ENCODE peak calls at places on chromosome 1, in nine cellular contexts. One of them, this sample, is unnamed.

GRCh38 chr1:40264354-40264781 is 6.3 kb downstream of the ZMPSTE24 start:
- DNase-seq in mucosa of descending colon: no peak
- DNase-seq in tibial nerve: no peak
- DNase-seq in heart left ventricle: no peak
- DNase-seq in uterus: no peak
- DNase-seq in H9: no peak
- DNase-seq in neuronal stem cell: no peak
- DNase-seq in NT2/D1: no peak
- DNase-seq in endothelial cell of umbilical vein: no peak
- DNase-seq in this sample: no peak

GRCh38 chr1:183635112-183635605 is 424 bp downstream of the ARPC5 start:
- DNase-seq in mucosa of descending colon: peak; percentile 79
- DNase-seq in tibial nerve: no peak
- DNase-seq in heart left ventricle: peak; percentile 78
- DNase-seq in uterus: no peak
- DNase-seq in H9: no peak
- DNase-seq in neuronal stem cell: no peak
- DNase-seq in NT2/D1: no peak
- DNase-seq in endothelial cell of umbilical vein: no peak
- DNase-seq in this sample: peak; percentile 27

GRCh38 chr1:67978988-67979516 is 71.4 kb downstream of the DIRAS3 start:
- DNase-seq in mucosa of descending colon: no peak
- DNase-seq in tibial nerve: no peak
- DNase-seq in heart left ventricle: no peak
- DNase-seq in uterus: no peak
- DNase-seq in H9: no peak
- DNase-seq in neuronal stem cell: no peak
- DNase-seq in NT2/D1: no peak
- DNase-seq in endothelial cell of umbilical vein: peak; percentile 10
- DNase-seq in this sample: no peak

GRCh38 chr1:99004270-99005141 is at the start of gene PLPPR5:
- DNase-seq in mucosa of descending colon: peak; percentile 37
- DNase-seq in tibial nerve: no peak
- DNase-seq in heart left ventricle: peak; percentile 48
- DNase-seq in uterus: no peak
- DNase-seq in H9: peak; percentile 61
- DNase-seq in neuronal stem cell: peak; percentile 23
- DNase-seq in NT2/D1: no peak
- DNase-seq in endothelial cell of umbilical vein: peak; percentile 12
- DNase-seq in this sample: no peak

GRCh38 chr1:225811622-225812487 is 1.9 kb downstream of the EPHX1 start:
- DNase-seq in mucosa of descending colon: no peak
- DNase-seq in tibial nerve: no peak
- DNase-seq in heart left ventricle: no peak
- DNase-seq in uterus: no peak
- DNase-seq in H9: peak; percentile 62
- DNase-seq in neuronal stem cell: no peak
- DNase-seq in NT2/D1: no peak
- DNase-seq in endothelial cell of umbilical vein: no peak
- DNase-seq in this sample: no peak

GRCh38 chr1:35544976-35545375 is 12.2 kb downstream of the KIAA0319L start:
- DNase-seq in mucosa of descending colon: no peak
- DNase-seq in tibial nerve: no peak
- DNase-seq in heart left ventricle: no peak
- DNase-seq in uterus: no peak
- DNase-seq in H9: peak; percentile 76
- DNase-seq in neuronal stem cell: no peak
- DNase-seq in NT2/D1: peak; percentile 66
- DNase-seq in endothelial cell of umbilical vein: no peak
- DNase-seq in this sample: peak; percentile 32

GRCh38 chr1:153818876-153819275 is 43.7 kb downstream of the SLC27A3 start:
- DNase-seq in mucosa of descending colon: no peak
- DNase-seq in tibial nerve: no peak
- DNase-seq in heart left ventricle: no peak
- DNase-seq in uterus: no peak
- DNase-seq in H9: no peak
- DNase-seq in neuronal stem cell: no peak
- DNase-seq in NT2/D1: no peak
- DNase-seq in endothelial cell of umbilical vein: no peak
- DNase-seq in this sample: no peak

GRCh38 chr1:7389201-7389785 is 381.8 kb upstream of the VAMP3 start:
- DNase-seq in mucosa of descending colon: no peak
- DNase-seq in tibial nerve: no peak
- DNase-seq in heart left ventricle: no peak
- DNase-seq in uterus: no peak
- DNase-seq in H9: peak; percentile 25
- DNase-seq in neuronal stem cell: no peak
- DNase-seq in NT2/D1: no peak
- DNase-seq in endothelial cell of umbilical vein: peak; percentile 30
- DNase-seq in this sample: no peak

GRCh38 chr1:204443260-204443619 is 31.6 kb upstream of the PPP1R15B start:
- DNase-seq in mucosa of descending colon: no peak
- DNase-seq in tibial nerve: no peak
- DNase-seq in heart left ventricle: no peak
- DNase-seq in uterus: no peak
- DNase-seq in H9: no peak
- DNase-seq in neuronal stem cell: no peak
- DNase-seq in NT2/D1: no peak
- DNase-seq in endothelial cell of umbilical vein: no peak
- DNase-seq in this sample: no peak

DNA sequence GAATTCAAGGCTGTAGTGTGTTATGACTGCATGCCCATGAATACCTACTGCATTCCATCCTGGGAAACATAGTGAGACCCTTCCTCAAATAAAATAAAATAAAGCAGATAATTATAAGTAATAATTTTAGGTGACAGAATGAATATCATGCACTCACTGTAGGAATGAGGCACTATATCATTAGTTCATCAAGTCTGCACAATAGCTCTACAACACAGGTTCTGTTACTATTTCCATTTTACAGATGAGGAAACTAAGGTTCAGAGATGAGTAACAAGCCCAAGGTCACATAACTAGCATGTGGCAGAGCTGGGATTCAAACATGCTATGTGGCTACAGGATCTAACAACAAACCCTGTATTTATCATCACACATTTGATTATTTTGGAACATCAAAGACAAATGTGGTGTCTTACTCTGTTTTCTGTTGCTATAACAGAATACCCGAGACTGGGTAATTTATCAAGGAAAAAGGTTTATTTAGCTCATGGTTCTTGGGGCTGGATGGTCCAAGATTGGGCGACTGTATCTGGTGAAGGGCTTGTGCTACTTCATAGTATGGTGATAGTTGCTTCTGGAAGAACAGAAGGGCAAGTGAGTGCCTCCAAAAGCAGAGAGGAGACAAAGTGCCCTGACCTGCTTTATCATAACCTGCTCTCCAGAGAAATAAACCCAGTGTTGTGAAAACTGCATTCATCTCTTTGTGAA is 4.8 kb upstream of the ZNF691 start:
- DNase-seq in mucosa of descending colon: no peak
- DNase-seq in tibial nerve: no peak
- DNase-seq in heart left ventricle: no peak
- DNase-seq in uterus: no peak
- DNase-seq in H9: no peak
- DNase-seq in neuronal stem cell: no peak
- DNase-seq in NT2/D1: no peak
- DNase-seq in endothelial cell of umbilical vein: no peak
- DNase-seq in this sample: no peak
- H3K4me1 ChIP-seq in mucosa of descending colon: no peaks in the 10 kb centered on the region
- H3K4me1 ChIP-seq in tibial nerve: no peaks in the 10 kb centered on the region
- H3K4me1 ChIP-seq in heart left ventricle: peaks cover 7% of the 10 kb centered on the region
- H3K4me1 ChIP-seq in uterus: no peaks in the 10 kb centered on the region
- H3K4me1 ChIP-seq in H9: no peaks in the 10 kb centered on the region
- H3K4me1 ChIP-seq in neuronal stem cell: no peaks in the 10 kb centered on the region
- H3K4me1 ChIP-seq in NT2/D1: no peaks in the 10 kb centered on the region
- H3K4me1 ChIP-seq in endothelial cell of umbilical vein: peaks cover 6% of the 10 kb centered on the region
- H3K4me1 ChIP-seq in this sample: peaks cover 11% of the 10 kb centered on the region

GRCh38 chr1:18481190-18481920 is 625 bp downstream of the KLHDC7A start:
- DNase-seq in mucosa of descending colon: peak; percentile 58
- DNase-seq in tibial nerve: no peak
- DNase-seq in heart left ventricle: no peak
- DNase-seq in uterus: no peak
- DNase-seq in H9: peak; percentile 48
- DNase-seq in neuronal stem cell: no peak
- DNase-seq in NT2/D1: no peak
- DNase-seq in endothelial cell of umbilical vein: no peak
- DNase-seq in this sample: no peak

GRCh38 chr1:18481921-18482701 is 1.4 kb downstream of the KLHDC7A start:
- DNase-seq in mucosa of descending colon: no peak
- DNase-seq in tibial nerve: no peak
- DNase-seq in heart left ventricle: no peak
- DNase-seq in uterus: no peak
- DNase-seq in H9: no peak
- DNase-seq in neuronal stem cell: no peak
- DNase-seq in NT2/D1: no peak
- DNase-seq in endothelial cell of umbilical vein: no peak
- DNase-seq in this sample: no peak

GRCh38 chr1:18479484-18479883 is 1.2 kb upstream of the KLHDC7A start:
- DNase-seq in mucosa of descending colon: no peak
- DNase-seq in tibial nerve: no peak
- DNase-seq in heart left ventricle: no peak
- DNase-seq in uterus: no peak
- DNase-seq in H9: no peak
- DNase-seq in neuronal stem cell: no peak
- DNase-seq in NT2/D1: no peak
- DNase-seq in endothelial cell of umbilical vein: no peak
- DNase-seq in this sample: no peak

GRCh38 chr1:18482721-18483425 is 2.1 kb downstream of the KLHDC7A start:
- DNase-seq in mucosa of descending colon: no peak
- DNase-seq in tibial nerve: no peak
- DNase-seq in heart left ventricle: no peak
- DNase-seq in uterus: no peak
- DNase-seq in H9: no peak
- DNase-seq in neuronal stem cell: no peak
- DNase-seq in NT2/D1: no peak
- DNase-seq in endothelial cell of umbilical vein: no peak
- DNase-seq in this sample: no peak

DNA sequence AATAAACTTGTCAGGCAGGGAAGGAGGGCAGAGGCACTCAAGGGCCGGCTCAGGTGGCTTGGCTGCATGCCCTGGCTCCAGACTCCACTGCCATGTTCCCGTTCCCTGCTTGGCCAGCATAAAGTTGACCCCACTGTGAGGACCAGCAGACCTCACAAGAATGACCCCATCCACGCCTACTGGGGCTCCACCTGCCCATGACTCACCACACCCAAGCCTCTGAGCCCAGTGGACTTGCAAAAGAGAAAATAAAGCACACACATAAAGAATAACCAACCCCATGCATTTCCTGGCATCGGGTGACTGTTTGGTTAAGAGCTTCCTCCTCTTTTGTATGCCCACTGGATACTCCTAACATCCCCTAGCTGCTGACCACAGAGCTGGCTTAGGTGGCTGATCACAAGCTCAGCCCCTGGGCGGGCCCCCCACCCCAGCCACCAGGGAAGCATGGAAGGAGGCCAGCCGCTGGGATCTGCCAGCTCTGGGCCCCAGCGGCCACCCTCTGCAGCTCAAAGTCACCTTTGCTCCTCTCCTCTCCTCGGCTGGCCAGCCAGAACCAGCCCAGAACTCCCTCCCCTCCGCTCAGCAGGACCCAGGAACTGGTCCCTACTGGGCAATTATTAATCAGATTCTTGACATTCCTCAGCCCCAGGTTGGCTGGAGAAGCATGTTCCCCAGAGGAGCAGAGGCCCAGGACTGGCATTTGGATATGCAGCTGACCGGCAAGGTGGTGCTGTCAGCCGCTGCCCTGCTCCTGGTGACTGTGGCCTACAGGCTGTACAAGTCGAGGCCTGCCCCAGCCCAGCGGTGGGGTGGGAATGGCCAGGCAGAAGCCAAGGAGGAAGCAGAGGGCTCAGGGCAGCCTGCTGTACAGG is at the start of gene KLHDC7A:
- DNase-seq in mucosa of descending colon: peak; percentile 73
- DNase-seq in tibial nerve: no peak
- DNase-seq in heart left ventricle: no peak
- DNase-seq in uterus: no peak
- DNase-seq in H9: peak; percentile 93
- DNase-seq in neuronal stem cell: peak; percentile 21
- DNase-seq in NT2/D1: peak; percentile 68
- DNase-seq in endothelial cell of umbilical vein: no peak
- DNase-seq in this sample: no peak
- H3K4me1 ChIP-seq in mucosa of descending colon: no peaks in the 10 kb centered on the region
- H3K4me1 ChIP-seq in tibial nerve: no peaks in the 10 kb centered on the region
- H3K4me1 ChIP-seq in heart left ventricle: no peaks in the 10 kb centered on the region
- H3K4me1 ChIP-seq in uterus: no peaks in the 10 kb centered on the region
- H3K4me1 ChIP-seq in H9: peaks cover 15% of the 10 kb centered on the region
- H3K4me1 ChIP-seq in neuronal stem cell: peaks cover 2% of the 10 kb centered on the region
- H3K4me1 ChIP-seq in NT2/D1: peaks cover 18% of the 10 kb centered on the region
- H3K4me1 ChIP-seq in endothelial cell of umbilical vein: no peaks in the 10 kb centered on the region
- H3K4me1 ChIP-seq in this sample: no peaks in the 10 kb centered on the region

DNA sequence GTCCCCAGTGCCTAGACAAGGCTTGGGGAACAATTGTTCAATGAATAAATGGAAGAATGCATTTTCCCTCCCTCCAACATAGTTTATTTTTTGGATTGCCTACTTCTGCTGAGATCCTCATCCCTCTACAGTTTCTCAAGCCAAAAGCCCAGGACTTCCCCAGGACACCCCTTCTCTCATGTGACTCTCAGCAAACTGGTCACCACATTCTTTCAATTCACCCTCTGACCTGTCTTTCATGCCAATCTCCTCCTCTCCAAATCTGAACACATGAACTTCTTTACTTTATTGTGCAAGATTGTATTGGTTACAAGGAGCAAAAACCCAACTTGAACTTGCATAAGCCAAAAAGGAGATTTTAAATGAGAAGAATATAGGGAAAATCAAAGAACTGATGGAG is 103.2 kb upstream of the JUN start:
- DNase-seq in mucosa of descending colon: no peak
- DNase-seq in tibial nerve: no peak
- DNase-seq in heart left ventricle: no peak
- DNase-seq in uterus: no peak
- DNase-seq in H9: no peak
- DNase-seq in neuronal stem cell: no peak
- DNase-seq in NT2/D1: no peak
- DNase-seq in endothelial cell of umbilical vein: no peak
- DNase-seq in this sample: no peak
- H3K4me1 ChIP-seq in mucosa of descending colon: peaks cover 37% of the 10 kb centered on the region
- H3K4me1 ChIP-seq in tibial nerve: no peaks in the 10 kb centered on the region
- H3K4me1 ChIP-seq in heart left ventricle: peaks cover 50% of the 10 kb centered on the region
- H3K4me1 ChIP-seq in uterus: no peaks in the 10 kb centered on the region
- H3K4me1 ChIP-seq in H9: peaks cover 2% of the 10 kb centered on the region
- H3K4me1 ChIP-seq in neuronal stem cell: peaks cover 2% of the 10 kb centered on the region
- H3K4me1 ChIP-seq in NT2/D1: peaks cover 3% of the 10 kb centered on the region
- H3K4me1 ChIP-seq in endothelial cell of umbilical vein: peaks cover 44% of the 10 kb centered on the region
- H3K4me1 ChIP-seq in this sample: no peaks in the 10 kb centered on the region

DNA sequence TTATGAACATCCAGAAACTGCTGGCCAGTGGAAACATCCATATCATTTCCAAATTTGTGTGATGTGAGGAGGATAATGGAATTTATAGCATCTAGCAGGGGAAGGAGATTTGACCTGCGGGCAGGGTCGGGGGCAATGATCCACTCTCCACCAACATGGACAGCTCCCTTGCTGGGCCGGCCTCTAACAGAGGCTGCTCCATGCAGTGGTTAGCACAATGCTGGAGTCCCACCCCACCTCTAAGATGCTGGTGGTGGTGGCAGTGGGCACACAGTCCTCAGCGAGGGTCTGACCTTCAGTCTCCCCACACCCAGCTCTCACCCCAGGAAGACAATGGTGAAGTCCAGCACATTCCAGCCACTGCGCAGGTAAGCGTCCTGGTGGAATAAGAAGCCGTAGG is 18.7 kb downstream of the CACNA1S start:
- DNase-seq in mucosa of descending colon: no peak
- DNase-seq in tibial nerve: no peak
- DNase-seq in heart left ventricle: no peak
- DNase-seq in uterus: no peak
- DNase-seq in H9: no peak
- DNase-seq in neuronal stem cell: no peak
- DNase-seq in NT2/D1: no peak
- DNase-seq in endothelial cell of umbilical vein: no peak
- DNase-seq in this sample: no peak
- H3K4me1 ChIP-seq in mucosa of descending colon: no peaks in the 10 kb centered on the region
- H3K4me1 ChIP-seq in tibial nerve: no peaks in the 10 kb centered on the region
- H3K4me1 ChIP-seq in heart left ventricle: no peaks in the 10 kb centered on the region
- H3K4me1 ChIP-seq in uterus: no peaks in the 10 kb centered on the region
- H3K4me1 ChIP-seq in H9: no peaks in the 10 kb centered on the region
- H3K4me1 ChIP-seq in neuronal stem cell: peaks cover 39% of the 10 kb centered on the region
- H3K4me1 ChIP-seq in NT2/D1: peaks cover 20% of the 10 kb centered on the region
- H3K4me1 ChIP-seq in endothelial cell of umbilical vein: no peaks in the 10 kb centered on the region
- H3K4me1 ChIP-seq in this sample: no peaks in the 10 kb centered on the region